ENCODE peak calls at places on chromosomes 5 and 9, in four cellular contexts. A is fibroblast of the aortic adventitia, S is NCI-H1105 treated with DMSO at 0.1 percent for 48 hours, H is cardiac muscle cell. P is an unnamed sample.
A peak's percentile ranks its signal among the peaks of the same experiment; 100 is the strongest.

GRCh38 chr5:1152156-1152555 is 40.3 kb upstream of the SLC12A7 start:
- DNase-seq in S (no peak), A (no peak), H (no peak), P (no peak)

GRCh38 chr5:113043491-113043931 is 66.9 kb downstream of the DCP2 start:
- DNase-seq in S (peak; percentile 8), A (no peak), H (peak; percentile 60), P (peak; percentile 45)

GRCh38 chr5:117713585-117714198 is 1139.1 kb upstream of the SEMA6A start:
- DNase-seq in H (no peak), A (peak; percentile 0), S (no peak), P (peak; percentile 5)

GRCh38 chr5:7047862-7048261 is 334.6 kb downstream of the TENT4A start:
- DNase-seq in H (no peak), A (no peak), S (no peak), P (no peak)

GRCh38 chr9:114779352-114779845 is 26.4 kb downstream of the TNFSF15 start:
- DNase-seq in A (peak; percentile 25), H (no peak), S (peak; percentile 88), P (peak; percentile 48)

GRCh38 chr5:1099931-1100651 is 11.8 kb downstream of the SLC12A7 start:
- DNase-seq in S (no peak), A (no peak), H (peak; percentile 59), P (no peak)

GRCh38 chr5:96177303-96177869 is 215.7 kb upstream of the ELL2 start:
- DNase-seq in A (peak; percentile 97), H (no peak), S (no peak), P (peak; percentile 84)

GRCh38 chr5:92372766-92373165 is 989.6 kb upstream of the ARRDC3 start:
- DNase-seq in S (no peak), A (no peak), H (no peak), P (no peak)

GRCh38 chr5:1292846-1293415 is 1.9 kb downstream of the TERT start:
- DNase-seq in A (no peak), H (no peak), S (no peak), P (no peak)

GRCh38 chr5:134142088-134142487 is 27.6 kb downstream of the TCF7 start:
- DNase-seq in A (no peak), H (no peak), S (no peak), P (no peak)

GRCh38 chr5:148734518-148734917 is 80.2 kb upstream of the HTR4 start:
- DNase-seq in S (no peak), H (no peak), A (no peak), P (no peak)

GRCh38 chr9:121743441-121744001 is 92.1 kb downstream of the DAB2IP start:
- DNase-seq in A (peak; percentile 86), H (peak; percentile 90), S (no peak), P (peak; percentile 84)

GRCh38 chr9:97220894-97221477 is 86.5 kb upstream of the CCDC180 start:
- DNase-seq in H (peak; percentile 23), S (no peak), A (no peak), P (no peak)

GRCh38 chr9:94779101-94779500 is 52.6 kb downstream of the AOPEP start:
- DNase-seq in H (no peak), A (no peak), S (peak; percentile 58), P (no peak)

GRCh38 chr5:75611324-75612210 is at the start of gene ANKDD1B:
- DNase-seq in H (peak; percentile 28), A (peak; percentile 77), S (no peak), P (no peak)

GRCh38 chr9:93675336-93676150 is 99.2 kb downstream of the PHF2 start:
- DNase-seq in H (no peak), A (no peak), S (no peak), P (no peak)

GRCh38 chr5:157971466-157972324 is 112.8 kb upstream of the CLINT1 start:
- DNase-seq in A (peak; percentile 43), H (peak; percentile 25), S (no peak), P (peak; percentile 28)

GRCh38 chr5:124561451-124561850 is 185.0 kb downstream of the ZNF608 start:
- DNase-seq in H (no peak), A (no peak), S (no peak), P (no peak)

GRCh38 chr9:130010151-130010988 is 32.6 kb downstream of the FNBP1 start:
- DNase-seq in A (no peak), S (no peak), H (no peak), P (no peak)

GRCh38 chr9:75712690-75713089 is 177.8 kb upstream of the PCSK5 start:
- DNase-seq in S (no peak), A (no peak), H (peak; percentile 39), P (no peak)

GRCh38 chr5:38608877-38609276 is 52.4 kb upstream of the LIFR start:
- DNase-seq in H (no peak), S (no peak), A (no peak), P (no peak)

GRCh38 chr9:95078934-95079333 is 238.6 kb downstream of the FANCC start:
- DNase-seq in A (no peak), S (no peak), H (peak; percentile 89), P (no peak)

GRCh38 chr9:98241357-98242104 is 13.9 kb downstream of the TBC1D2 start:
- DNase-seq in A (no peak), H (no peak), S (no peak), P (no peak)

GRCh38 chr5:143479394-143479793 is 75.9 kb upstream of the NR3C1 start:
- DNase-seq in A (no peak), H (no peak), S (no peak), P (no peak)

P was measured in fibroblast of gingiva.